ENCODE peak calls at places on chromosome 18, in nine cellular contexts. One of them, this sample, is unnamed.

GRCh38 chr18:76480913-76481312 is 14.1 kb downstream of the ZNF516 start:
- ATAC-seq in thoracic aorta: no peak
- ATAC-seq in activated naive CD8-positive, alpha-beta T cell treated with anti-CD3 and anti-CD28 coated beads, Interleukin-2, amount 10 ng/mL, durations not matched to agents 7 days and 5 days: no peak
- ATAC-seq in activated CD8-positive, alpha-beta T cell treated with anti-CD3 and anti-CD28 coated beads for 36 hours: no peak
- ATAC-seq in activated CD8-positive, alpha-beta memory T cell treated with anti-CD3 and anti-CD28 coated beads, Interleukin-2, amount 10 ng/mL, durations not matched to agents 7 days and 5 days: no peak
- ATAC-seq in memory B cell: no peak
- ATAC-seq in right cardiac atrium: no peak
- ATAC-seq in lower lobe of right lung: no peak
- ATAC-seq in HepG2: peak; percentile 89
- ATAC-seq in this sample: no peak

GRCh38 chr18:9519431-9519830 is 44.1 kb downstream of the RALBP1 start:
- ATAC-seq in thoracic aorta: no peak
- ATAC-seq in activated naive CD8-positive, alpha-beta T cell treated with anti-CD3 and anti-CD28 coated beads, Interleukin-2, amount 10 ng/mL, durations not matched to agents 7 days and 5 days: no peak
- ATAC-seq in activated CD8-positive, alpha-beta T cell treated with anti-CD3 and anti-CD28 coated beads for 36 hours: no peak
- ATAC-seq in activated CD8-positive, alpha-beta memory T cell treated with anti-CD3 and anti-CD28 coated beads, Interleukin-2, amount 10 ng/mL, durations not matched to agents 7 days and 5 days: no peak
- ATAC-seq in memory B cell: no peak
- ATAC-seq in right cardiac atrium: no peak
- ATAC-seq in lower lobe of right lung: no peak
- ATAC-seq in HepG2: no peak
- ATAC-seq in this sample: no peak

GRCh38 chr18:11859282-11859797 is 8.1 kb downstream of the CHMP1B start:
- ATAC-seq in thoracic aorta: no peak
- ATAC-seq in activated naive CD8-positive, alpha-beta T cell treated with anti-CD3 and anti-CD28 coated beads, Interleukin-2, amount 10 ng/mL, durations not matched to agents 7 days and 5 days: no peak
- ATAC-seq in activated CD8-positive, alpha-beta T cell treated with anti-CD3 and anti-CD28 coated beads for 36 hours: no peak
- ATAC-seq in activated CD8-positive, alpha-beta memory T cell treated with anti-CD3 and anti-CD28 coated beads, Interleukin-2, amount 10 ng/mL, durations not matched to agents 7 days and 5 days: no peak
- ATAC-seq in memory B cell: no peak
- ATAC-seq in right cardiac atrium: no peak
- ATAC-seq in lower lobe of right lung: no peak
- ATAC-seq in HepG2: no peak
- ATAC-seq in this sample: no peak

GRCh38 chr18:11532758-11533512 is 76.5 kb upstream of the SLC35G4 start:
- ATAC-seq in thoracic aorta: no peak
- ATAC-seq in activated naive CD8-positive, alpha-beta T cell treated with anti-CD3 and anti-CD28 coated beads, Interleukin-2, amount 10 ng/mL, durations not matched to agents 7 days and 5 days: no peak
- ATAC-seq in activated CD8-positive, alpha-beta T cell treated with anti-CD3 and anti-CD28 coated beads for 36 hours: no peak
- ATAC-seq in activated CD8-positive, alpha-beta memory T cell treated with anti-CD3 and anti-CD28 coated beads, Interleukin-2, amount 10 ng/mL, durations not matched to agents 7 days and 5 days: no peak
- ATAC-seq in memory B cell: no peak
- ATAC-seq in right cardiac atrium: no peak
- ATAC-seq in lower lobe of right lung: peak; percentile 37
- ATAC-seq in HepG2: no peak
- ATAC-seq in this sample: no peak

GRCh38 chr18:2968559-2968958 is 44.4 kb downstream of the LPIN2 start:
- ATAC-seq in thoracic aorta: no peak
- ATAC-seq in activated naive CD8-positive, alpha-beta T cell treated with anti-CD3 and anti-CD28 coated beads, Interleukin-2, amount 10 ng/mL, durations not matched to agents 7 days and 5 days: no peak
- ATAC-seq in activated CD8-positive, alpha-beta T cell treated with anti-CD3 and anti-CD28 coated beads for 36 hours: peak; percentile 14
- ATAC-seq in activated CD8-positive, alpha-beta memory T cell treated with anti-CD3 and anti-CD28 coated beads, Interleukin-2, amount 10 ng/mL, durations not matched to agents 7 days and 5 days: no peak
- ATAC-seq in memory B cell: no peak
- ATAC-seq in right cardiac atrium: peak; percentile 19
- ATAC-seq in lower lobe of right lung: peak; percentile 83
- ATAC-seq in HepG2: peak; percentile 32
- ATAC-seq in this sample: no peak

GRCh38 chr18:30359521-30359920 is 683.0 kb downstream of the DSC3 start:
- ATAC-seq in thoracic aorta: no peak
- ATAC-seq in activated naive CD8-positive, alpha-beta T cell treated with anti-CD3 and anti-CD28 coated beads, Interleukin-2, amount 10 ng/mL, durations not matched to agents 7 days and 5 days: no peak
- ATAC-seq in activated CD8-positive, alpha-beta T cell treated with anti-CD3 and anti-CD28 coated beads for 36 hours: no peak
- ATAC-seq in activated CD8-positive, alpha-beta memory T cell treated with anti-CD3 and anti-CD28 coated beads, Interleukin-2, amount 10 ng/mL, durations not matched to agents 7 days and 5 days: no peak
- ATAC-seq in memory B cell: no peak
- ATAC-seq in right cardiac atrium: no peak
- ATAC-seq in lower lobe of right lung: no peak
- ATAC-seq in HepG2: no peak
- ATAC-seq in this sample: no peak

GRCh38 chr18:28095041-28095440 is 81.9 kb downstream of the CDH2 start:
- ATAC-seq in thoracic aorta: peak; percentile 47
- ATAC-seq in activated naive CD8-positive, alpha-beta T cell treated with anti-CD3 and anti-CD28 coated beads, Interleukin-2, amount 10 ng/mL, durations not matched to agents 7 days and 5 days: no peak
- ATAC-seq in activated CD8-positive, alpha-beta T cell treated with anti-CD3 and anti-CD28 coated beads for 36 hours: no peak
- ATAC-seq in activated CD8-positive, alpha-beta memory T cell treated with anti-CD3 and anti-CD28 coated beads, Interleukin-2, amount 10 ng/mL, durations not matched to agents 7 days and 5 days: no peak
- ATAC-seq in memory B cell: no peak
- ATAC-seq in right cardiac atrium: no peak
- ATAC-seq in lower lobe of right lung: no peak
- ATAC-seq in HepG2: no peak
- ATAC-seq in this sample: no peak

GRCh38 chr18:48010264-48010663 is 79.8 kb upstream of the SMAD2 start:
- ATAC-seq in thoracic aorta: no peak
- ATAC-seq in activated naive CD8-positive, alpha-beta T cell treated with anti-CD3 and anti-CD28 coated beads, Interleukin-2, amount 10 ng/mL, durations not matched to agents 7 days and 5 days: no peak
- ATAC-seq in activated CD8-positive, alpha-beta T cell treated with anti-CD3 and anti-CD28 coated beads for 36 hours: no peak
- ATAC-seq in activated CD8-positive, alpha-beta memory T cell treated with anti-CD3 and anti-CD28 coated beads, Interleukin-2, amount 10 ng/mL, durations not matched to agents 7 days and 5 days: no peak
- ATAC-seq in memory B cell: no peak
- ATAC-seq in right cardiac atrium: no peak
- ATAC-seq in lower lobe of right lung: no peak
- ATAC-seq in HepG2: no peak
- ATAC-seq in this sample: no peak

GRCh38 chr18:30970201-30970816 is 72.2 kb downstream of the DSC3 start:
- ATAC-seq in thoracic aorta: no peak
- ATAC-seq in activated naive CD8-positive, alpha-beta T cell treated with anti-CD3 and anti-CD28 coated beads, Interleukin-2, amount 10 ng/mL, durations not matched to agents 7 days and 5 days: no peak
- ATAC-seq in activated CD8-positive, alpha-beta T cell treated with anti-CD3 and anti-CD28 coated beads for 36 hours: no peak
- ATAC-seq in activated CD8-positive, alpha-beta memory T cell treated with anti-CD3 and anti-CD28 coated beads, Interleukin-2, amount 10 ng/mL, durations not matched to agents 7 days and 5 days: no peak
- ATAC-seq in memory B cell: no peak
- ATAC-seq in right cardiac atrium: no peak
- ATAC-seq in lower lobe of right lung: no peak
- ATAC-seq in HepG2: no peak
- ATAC-seq in this sample: peak; percentile 73

GRCh38 chr18:47118986-47119385 is 31.3 kb downstream of the HDHD2 start:
- ATAC-seq in thoracic aorta: no peak
- ATAC-seq in activated naive CD8-positive, alpha-beta T cell treated with anti-CD3 and anti-CD28 coated beads, Interleukin-2, amount 10 ng/mL, durations not matched to agents 7 days and 5 days: no peak
- ATAC-seq in activated CD8-positive, alpha-beta T cell treated with anti-CD3 and anti-CD28 coated beads for 36 hours: no peak
- ATAC-seq in activated CD8-positive, alpha-beta memory T cell treated with anti-CD3 and anti-CD28 coated beads, Interleukin-2, amount 10 ng/mL, durations not matched to agents 7 days and 5 days: no peak
- ATAC-seq in memory B cell: no peak
- ATAC-seq in right cardiac atrium: no peak
- ATAC-seq in lower lobe of right lung: no peak
- ATAC-seq in HepG2: no peak
- ATAC-seq in this sample: no peak

GRCh38 chr18:62919109-62919838 is 203.9 kb downstream of the PHLPP1 start:
- ATAC-seq in thoracic aorta: no peak
- ATAC-seq in activated naive CD8-positive, alpha-beta T cell treated with anti-CD3 and anti-CD28 coated beads, Interleukin-2, amount 10 ng/mL, durations not matched to agents 7 days and 5 days: no peak
- ATAC-seq in activated CD8-positive, alpha-beta T cell treated with anti-CD3 and anti-CD28 coated beads for 36 hours: no peak
- ATAC-seq in activated CD8-positive, alpha-beta memory T cell treated with anti-CD3 and anti-CD28 coated beads, Interleukin-2, amount 10 ng/mL, durations not matched to agents 7 days and 5 days: no peak
- ATAC-seq in memory B cell: no peak
- ATAC-seq in right cardiac atrium: no peak
- ATAC-seq in lower lobe of right lung: no peak
- ATAC-seq in HepG2: no peak
- ATAC-seq in this sample: no peak

GRCh38 chr18:10259075-10259474 is 195.4 kb upstream of the APCDD1 start:
- ATAC-seq in thoracic aorta: no peak
- ATAC-seq in activated naive CD8-positive, alpha-beta T cell treated with anti-CD3 and anti-CD28 coated beads, Interleukin-2, amount 10 ng/mL, durations not matched to agents 7 days and 5 days: no peak
- ATAC-seq in activated CD8-positive, alpha-beta T cell treated with anti-CD3 and anti-CD28 coated beads for 36 hours: no peak
- ATAC-seq in activated CD8-positive, alpha-beta memory T cell treated with anti-CD3 and anti-CD28 coated beads, Interleukin-2, amount 10 ng/mL, durations not matched to agents 7 days and 5 days: no peak
- ATAC-seq in memory B cell: no peak
- ATAC-seq in right cardiac atrium: no peak
- ATAC-seq in lower lobe of right lung: no peak
- ATAC-seq in HepG2: no peak
- ATAC-seq in this sample: no peak

GRCh38 chr18:46831434-46831833 is 74.6 kb upstream of the ST8SIA5 start:
- ATAC-seq in thoracic aorta: no peak
- ATAC-seq in activated naive CD8-positive, alpha-beta T cell treated with anti-CD3 and anti-CD28 coated beads, Interleukin-2, amount 10 ng/mL, durations not matched to agents 7 days and 5 days: no peak
- ATAC-seq in activated CD8-positive, alpha-beta T cell treated with anti-CD3 and anti-CD28 coated beads for 36 hours: no peak
- ATAC-seq in activated CD8-positive, alpha-beta memory T cell treated with anti-CD3 and anti-CD28 coated beads, Interleukin-2, amount 10 ng/mL, durations not matched to agents 7 days and 5 days: no peak
- ATAC-seq in memory B cell: no peak
- ATAC-seq in right cardiac atrium: no peak
- ATAC-seq in lower lobe of right lung: no peak
- ATAC-seq in HepG2: no peak
- ATAC-seq in this sample: no peak

GRCh38 chr18:3411854-3412268 is 38.1 kb upstream of the TGIF1 start:
- ATAC-seq in thoracic aorta: no peak
- ATAC-seq in activated naive CD8-positive, alpha-beta T cell treated with anti-CD3 and anti-CD28 coated beads, Interleukin-2, amount 10 ng/mL, durations not matched to agents 7 days and 5 days: peak; percentile 42
- ATAC-seq in activated CD8-positive, alpha-beta T cell treated with anti-CD3 and anti-CD28 coated beads for 36 hours: peak; percentile 64
- ATAC-seq in activated CD8-positive, alpha-beta memory T cell treated with anti-CD3 and anti-CD28 coated beads, Interleukin-2, amount 10 ng/mL, durations not matched to agents 7 days and 5 days: peak; percentile 36
- ATAC-seq in memory B cell: peak; percentile 73
- ATAC-seq in right cardiac atrium: peak; percentile 86
- ATAC-seq in lower lobe of right lung: peak; percentile 92
- ATAC-seq in HepG2: no peak
- ATAC-seq in this sample: peak; percentile 22

GRCh38 chr18:50299626-50300388 is 12.3 kb upstream of the CXXC1 start:
- ATAC-seq in thoracic aorta: no peak
- ATAC-seq in activated naive CD8-positive, alpha-beta T cell treated with anti-CD3 and anti-CD28 coated beads, Interleukin-2, amount 10 ng/mL, durations not matched to agents 7 days and 5 days: no peak
- ATAC-seq in activated CD8-positive, alpha-beta T cell treated with anti-CD3 and anti-CD28 coated beads for 36 hours: no peak
- ATAC-seq in activated CD8-positive, alpha-beta memory T cell treated with anti-CD3 and anti-CD28 coated beads, Interleukin-2, amount 10 ng/mL, durations not matched to agents 7 days and 5 days: no peak
- ATAC-seq in memory B cell: no peak
- ATAC-seq in right cardiac atrium: no peak
- ATAC-seq in lower lobe of right lung: no peak
- ATAC-seq in HepG2: no peak
- ATAC-seq in this sample: no peak

GRCh38 chr18:25921677-25922421 is 168.6 kb downstream of the SS18 start:
- ATAC-seq in thoracic aorta: no peak
- ATAC-seq in activated naive CD8-positive, alpha-beta T cell treated with anti-CD3 and anti-CD28 coated beads, Interleukin-2, amount 10 ng/mL, durations not matched to agents 7 days and 5 days: peak; percentile 22
- ATAC-seq in activated CD8-positive, alpha-beta T cell treated with anti-CD3 and anti-CD28 coated beads for 36 hours: peak; percentile 58
- ATAC-seq in activated CD8-positive, alpha-beta memory T cell treated with anti-CD3 and anti-CD28 coated beads, Interleukin-2, amount 10 ng/mL, durations not matched to agents 7 days and 5 days: peak; percentile 58
- ATAC-seq in memory B cell: peak; percentile 77
- ATAC-seq in right cardiac atrium: no peak
- ATAC-seq in lower lobe of right lung: peak; percentile 29
- ATAC-seq in HepG2: peak; percentile 87
- ATAC-seq in this sample: no peak

GRCh38 chr18:58438984-58439311 is 189.9 kb downstream of the ALPK2 start:
- ATAC-seq in thoracic aorta: no peak
- ATAC-seq in activated naive CD8-positive, alpha-beta T cell treated with anti-CD3 and anti-CD28 coated beads, Interleukin-2, amount 10 ng/mL, durations not matched to agents 7 days and 5 days: peak; percentile 68
- ATAC-seq in activated CD8-positive, alpha-beta T cell treated with anti-CD3 and anti-CD28 coated beads for 36 hours: peak; percentile 64
- ATAC-seq in activated CD8-positive, alpha-beta memory T cell treated with anti-CD3 and anti-CD28 coated beads, Interleukin-2, amount 10 ng/mL, durations not matched to agents 7 days and 5 days: peak; percentile 39
- ATAC-seq in memory B cell: peak; percentile 37
- ATAC-seq in right cardiac atrium: no peak
- ATAC-seq in lower lobe of right lung: peak; percentile 14
- ATAC-seq in HepG2: no peak
- ATAC-seq in this sample: no peak

GRCh38 chr18:49563130-49563540 is 1.3 kb downstream of the LIPG start:
- ATAC-seq in thoracic aorta: no peak
- ATAC-seq in activated naive CD8-positive, alpha-beta T cell treated with anti-CD3 and anti-CD28 coated beads, Interleukin-2, amount 10 ng/mL, durations not matched to agents 7 days and 5 days: no peak
- ATAC-seq in activated CD8-positive, alpha-beta T cell treated with anti-CD3 and anti-CD28 coated beads for 36 hours: peak; percentile 45
- ATAC-seq in activated CD8-positive, alpha-beta memory T cell treated with anti-CD3 and anti-CD28 coated beads, Interleukin-2, amount 10 ng/mL, durations not matched to agents 7 days and 5 days: no peak
- ATAC-seq in memory B cell: no peak
- ATAC-seq in right cardiac atrium: no peak
- ATAC-seq in lower lobe of right lung: no peak
- ATAC-seq in HepG2: no peak
- ATAC-seq in this sample: peak; percentile 64

GRCh38 chr18:11154369-11154982 is 5.1 kb upstream of the PIEZO2 start:
- ATAC-seq in thoracic aorta: no peak
- ATAC-seq in activated naive CD8-positive, alpha-beta T cell treated with anti-CD3 and anti-CD28 coated beads, Interleukin-2, amount 10 ng/mL, durations not matched to agents 7 days and 5 days: no peak
- ATAC-seq in activated CD8-positive, alpha-beta T cell treated with anti-CD3 and anti-CD28 coated beads for 36 hours: no peak
- ATAC-seq in activated CD8-positive, alpha-beta memory T cell treated with anti-CD3 and anti-CD28 coated beads, Interleukin-2, amount 10 ng/mL, durations not matched to agents 7 days and 5 days: no peak
- ATAC-seq in memory B cell: no peak
- ATAC-seq in right cardiac atrium: peak; percentile 26
- ATAC-seq in lower lobe of right lung: no peak
- ATAC-seq in HepG2: no peak
- ATAC-seq in this sample: no peak

GRCh38 chr18:36470896-36471295 is 173.4 kb downstream of the FHOD3 start:
- ATAC-seq in thoracic aorta: no peak
- ATAC-seq in activated naive CD8-positive, alpha-beta T cell treated with anti-CD3 and anti-CD28 coated beads, Interleukin-2, amount 10 ng/mL, durations not matched to agents 7 days and 5 days: no peak
- ATAC-seq in activated CD8-positive, alpha-beta T cell treated with anti-CD3 and anti-CD28 coated beads for 36 hours: no peak
- ATAC-seq in activated CD8-positive, alpha-beta memory T cell treated with anti-CD3 and anti-CD28 coated beads, Interleukin-2, amount 10 ng/mL, durations not matched to agents 7 days and 5 days: no peak
- ATAC-seq in memory B cell: no peak
- ATAC-seq in right cardiac atrium: peak; percentile 37
- ATAC-seq in lower lobe of right lung: no peak
- ATAC-seq in HepG2: no peak
- ATAC-seq in this sample: no peak

GRCh38 chr18:49639643-49640361 is 77.9 kb downstream of the LIPG start:
- ATAC-seq in thoracic aorta: no peak
- ATAC-seq in activated naive CD8-positive, alpha-beta T cell treated with anti-CD3 and anti-CD28 coated beads, Interleukin-2, amount 10 ng/mL, durations not matched to agents 7 days and 5 days: no peak
- ATAC-seq in activated CD8-positive, alpha-beta T cell treated with anti-CD3 and anti-CD28 coated beads for 36 hours: no peak
- ATAC-seq in activated CD8-positive, alpha-beta memory T cell treated with anti-CD3 and anti-CD28 coated beads, Interleukin-2, amount 10 ng/mL, durations not matched to agents 7 days and 5 days: no peak
- ATAC-seq in memory B cell: no peak
- ATAC-seq in right cardiac atrium: peak; percentile 26
- ATAC-seq in lower lobe of right lung: no peak
- ATAC-seq in HepG2: peak; percentile 48
- ATAC-seq in this sample: peak; percentile 75

GRCh38 chr18:59087391-59087790 is 52.3 kb upstream of the SEC11C start:
- ATAC-seq in thoracic aorta: no peak
- ATAC-seq in activated naive CD8-positive, alpha-beta T cell treated with anti-CD3 and anti-CD28 coated beads, Interleukin-2, amount 10 ng/mL, durations not matched to agents 7 days and 5 days: no peak
- ATAC-seq in activated CD8-positive, alpha-beta T cell treated with anti-CD3 and anti-CD28 coated beads for 36 hours: peak; percentile 64
- ATAC-seq in activated CD8-positive, alpha-beta memory T cell treated with anti-CD3 and anti-CD28 coated beads, Interleukin-2, amount 10 ng/mL, durations not matched to agents 7 days and 5 days: no peak
- ATAC-seq in memory B cell: no peak
- ATAC-seq in right cardiac atrium: no peak
- ATAC-seq in lower lobe of right lung: no peak
- ATAC-seq in HepG2: no peak
- ATAC-seq in this sample: peak; percentile 50

GRCh38 chr18:26536664-26537063 is 11.7 kb downstream of the KCTD1 start:
- ATAC-seq in thoracic aorta: no peak
- ATAC-seq in activated naive CD8-positive, alpha-beta T cell treated with anti-CD3 and anti-CD28 coated beads, Interleukin-2, amount 10 ng/mL, durations not matched to agents 7 days and 5 days: no peak
- ATAC-seq in activated CD8-positive, alpha-beta T cell treated with anti-CD3 and anti-CD28 coated beads for 36 hours: no peak
- ATAC-seq in activated CD8-positive, alpha-beta memory T cell treated with anti-CD3 and anti-CD28 coated beads, Interleukin-2, amount 10 ng/mL, durations not matched to agents 7 days and 5 days: no peak
- ATAC-seq in memory B cell: no peak
- ATAC-seq in right cardiac atrium: no peak
- ATAC-seq in lower lobe of right lung: no peak
- ATAC-seq in HepG2: no peak
- ATAC-seq in this sample: no peak

GRCh38 chr18:39600894-39601293 is 2035.3 kb upstream of the CELF4 start:
- ATAC-seq in thoracic aorta: no peak
- ATAC-seq in activated naive CD8-positive, alpha-beta T cell treated with anti-CD3 and anti-CD28 coated beads, Interleukin-2, amount 10 ng/mL, durations not matched to agents 7 days and 5 days: no peak
- ATAC-seq in activated CD8-positive, alpha-beta T cell treated with anti-CD3 and anti-CD28 coated beads for 36 hours: no peak
- ATAC-seq in activated CD8-positive, alpha-beta memory T cell treated with anti-CD3 and anti-CD28 coated beads, Interleukin-2, amount 10 ng/mL, durations not matched to agents 7 days and 5 days: no peak
- ATAC-seq in memory B cell: no peak
- ATAC-seq in right cardiac atrium: no peak
- ATAC-seq in lower lobe of right lung: no peak
- ATAC-seq in HepG2: no peak
- ATAC-seq in this sample: no peak

GRCh38 chr18:80245781-80246655 is 1.3 kb downstream of the PARD6G start:
- ATAC-seq in thoracic aorta: no peak
- ATAC-seq in activated naive CD8-positive, alpha-beta T cell treated with anti-CD3 and anti-CD28 coated beads, Interleukin-2, amount 10 ng/mL, durations not matched to agents 7 days and 5 days: no peak
- ATAC-seq in activated CD8-positive, alpha-beta T cell treated with anti-CD3 and anti-CD28 coated beads for 36 hours: no peak
- ATAC-seq in activated CD8-positive, alpha-beta memory T cell treated with anti-CD3 and anti-CD28 coated beads, Interleukin-2, amount 10 ng/mL, durations not matched to agents 7 days and 5 days: no peak
- ATAC-seq in memory B cell: no peak
- ATAC-seq in right cardiac atrium: peak; percentile 7
- ATAC-seq in lower lobe of right lung: peak; percentile 18
- ATAC-seq in HepG2: peak; percentile 47
- ATAC-seq in this sample: peak; percentile 56

GRCh38 chr18:45103319-45104070 is 422.8 kb downstream of the SETBP1 start:
- ATAC-seq in thoracic aorta: no peak
- ATAC-seq in activated naive CD8-positive, alpha-beta T cell treated with anti-CD3 and anti-CD28 coated beads, Interleukin-2, amount 10 ng/mL, durations not matched to agents 7 days and 5 days: no peak
- ATAC-seq in activated CD8-positive, alpha-beta T cell treated with anti-CD3 and anti-CD28 coated beads for 36 hours: no peak
- ATAC-seq in activated CD8-positive, alpha-beta memory T cell treated with anti-CD3 and anti-CD28 coated beads, Interleukin-2, amount 10 ng/mL, durations not matched to agents 7 days and 5 days: no peak
- ATAC-seq in memory B cell: peak; percentile 66
- ATAC-seq in right cardiac atrium: no peak
- ATAC-seq in lower lobe of right lung: no peak
- ATAC-seq in HepG2: no peak
- ATAC-seq in this sample: peak; percentile 36

GRCh38 chr18:74399225-74399887 is 57.8 kb downstream of the DIPK1C start:
- ATAC-seq in thoracic aorta: no peak
- ATAC-seq in activated naive CD8-positive, alpha-beta T cell treated with anti-CD3 and anti-CD28 coated beads, Interleukin-2, amount 10 ng/mL, durations not matched to agents 7 days and 5 days: no peak
- ATAC-seq in activated CD8-positive, alpha-beta T cell treated with anti-CD3 and anti-CD28 coated beads for 36 hours: no peak
- ATAC-seq in activated CD8-positive, alpha-beta memory T cell treated with anti-CD3 and anti-CD28 coated beads, Interleukin-2, amount 10 ng/mL, durations not matched to agents 7 days and 5 days: no peak
- ATAC-seq in memory B cell: no peak
- ATAC-seq in right cardiac atrium: no peak
- ATAC-seq in lower lobe of right lung: no peak
- ATAC-seq in HepG2: no peak
- ATAC-seq in this sample: no peak

GRCh38 chr18:44880170-44880569 is 199.5 kb downstream of the SETBP1 start:
- ATAC-seq in thoracic aorta: no peak
- ATAC-seq in activated naive CD8-positive, alpha-beta T cell treated with anti-CD3 and anti-CD28 coated beads, Interleukin-2, amount 10 ng/mL, durations not matched to agents 7 days and 5 days: no peak
- ATAC-seq in activated CD8-positive, alpha-beta T cell treated with anti-CD3 and anti-CD28 coated beads for 36 hours: no peak
- ATAC-seq in activated CD8-positive, alpha-beta memory T cell treated with anti-CD3 and anti-CD28 coated beads, Interleukin-2, amount 10 ng/mL, durations not matched to agents 7 days and 5 days: no peak
- ATAC-seq in memory B cell: no peak
- ATAC-seq in right cardiac atrium: no peak
- ATAC-seq in lower lobe of right lung: no peak
- ATAC-seq in HepG2: no peak
- ATAC-seq in this sample: no peak